ENCODE peak calls at places on chromosomes 12 and 14, in eight cellular contexts. T is K562, P is pancreas, Z is stomach, I is fibroblast of pulmonary artery, R is adrenal gland, O is WTC11, H is left lung. S is an unnamed sample.

GRCh38 chr14:32129124-32129523 is 52.0 kb downstream of the ARHGAP5 start:
- DNase-seq in P (no peak), R (no peak), I (peak), Z (no peak), H (no peak), T (no peak), O (no peak), S (no peak)

GRCh38 chr14:87600236-87600635 is 392.7 kb downstream of the GALC start:
- DNase-seq in O (no peak), R (no peak), H (no peak), P (no peak), T (no peak), I (no peak), Z (no peak), S (no peak)

GRCh38 chr12:49627752-49628360 is 4.5 kb downstream of the PRPF40B start:
- DNase-seq in Z (no peak), H (no peak), P (no peak), O (no peak), I (peak), T (no peak), R (no peak), S (no peak)

GRCh38 chr14:22296722-22297121 is 292.3 kb downstream of the DAD1 start:
- DNase-seq in R (no peak), H (no peak), T (no peak), O (no peak), P (no peak), Z (no peak), I (peak), S (no peak)

GRCh38 chr12:7113389-7113871 is 4.4 kb upstream of the C1RL start:
- DNase-seq in Z (no peak), I (peak), R (no peak), T (peak), O (no peak), H (peak), P (no peak), S (no peak)

GRCh38 chr14:105272623-105273022 is 24.3 kb downstream of the BTBD6 start:
- DNase-seq in R (no peak), H (no peak), I (no peak), Z (no peak), P (no peak), O (no peak), T (no peak), S (no peak)

GRCh38 chr12:29902043-29902442 is 118.3 kb upstream of the TMTC1 start:
- DNase-seq in O (no peak), P (no peak), R (no peak), Z (no peak), H (no peak), I (no peak), T (no peak), S (no peak)

GRCh38 chr12:116050266-116050665 is 227.2 kb downstream of the MED13L start:
- DNase-seq in P (no peak), O (no peak), R (no peak), T (no peak), Z (no peak), I (no peak), H (no peak), S (no peak)

GRCh38 chr14:89270439-89271227 is 146.4 kb downstream of the FOXN3 start:
- DNase-seq in R (no peak), T (no peak), P (peak), H (peak), I (no peak), Z (peak), O (no peak), S (no peak)

GRCh38 chr12:67377541-67377940 is 108.4 kb downstream of the CAND1 start:
- DNase-seq in I (no peak), O (no peak), Z (no peak), R (no peak), T (no peak), P (no peak), H (no peak), S (no peak)

GRCh38 chr12:98418357-98419075 is 96.9 kb upstream of the TMPO start:
- DNase-seq in P (peak), T (peak), R (peak), I (peak), Z (peak), O (peak), H (peak), S (no peak)

GRCh38 chr14:51860164-51860835 is at the start of gene GNG2:
- DNase-seq in I (peak), Z (peak), H (peak), T (no peak), O (peak), R (peak), P (peak), S (peak)

GRCh38 chr14:67856806-67857205 is 37.2 kb downstream of the RAD51B start:
- DNase-seq in P (no peak), T (no peak), I (no peak), Z (no peak), H (no peak), O (no peak), R (no peak), S (no peak)

GRCh38 chr12:21912318-21912717 is 28.9 kb downstream of the ABCC9 start:
- DNase-seq in I (no peak), H (no peak), Z (no peak), R (no peak), O (no peak), P (no peak), T (no peak), S (no peak)

GRCh38 chr12:2431810-2432209 is 363.0 kb upstream of the FKBP4 start:
- DNase-seq in O (no peak), R (peak), P (no peak), Z (no peak), H (no peak), I (no peak), T (no peak), S (no peak)

GRCh38 chr14:60649815-60650381 is 621 bp upstream of the SIX1 start:
- DNase-seq in R (no peak), P (no peak), I (no peak), Z (no peak), H (no peak), T (no peak), O (peak), S (no peak)

GRCh38 chr14:97456958-97457357 is 659.8 kb downstream of the VRK1 start:
- DNase-seq in H (no peak), Z (no peak), O (no peak), T (no peak), P (no peak), R (no peak), I (no peak), S (no peak)

GRCh38 chr14:70069186-70069585 is 119.6 kb downstream of the SLC8A3 start:
- DNase-seq in I (no peak), O (no peak), Z (no peak), R (no peak), T (no peak), H (no peak), P (no peak), S (no peak)

GRCh38 chr12:77010637-77011548 is 54.5 kb downstream of the E2F7 start:
- DNase-seq in I (peak), H (peak), Z (peak), O (peak), P (peak), R (peak), T (peak), S (peak)

GRCh38 chr12:132321321-132322118 is 7.9 kb downstream of the GALNT9 start:
- DNase-seq in R (no peak), T (no peak), Z (no peak), P (no peak), O (no peak), H (no peak), I (no peak), S (no peak)

GRCh38 chr12:102329883-102330282 is 132.2 kb upstream of the PMCH start:
- DNase-seq in I (no peak), H (no peak), R (no peak), Z (no peak), P (no peak), O (no peak), T (no peak), S (no peak)

GRCh38 chr14:77529963-77530362 is 31.3 kb upstream of the ISM2 start:
- DNase-seq in R (no peak), O (no peak), T (no peak), H (no peak), I (peak), P (no peak), Z (no peak), S (no peak)

GRCh38 chr14:51609251-51609986 is 42.3 kb upstream of the FRMD6 start:
- DNase-seq in R (no peak), Z (no peak), H (no peak), P (no peak), I (no peak), O (no peak), T (no peak), S (no peak)

GRCh38 chr14:71625175-71625574 is 307.1 kb upstream of the RGS6 start:
- DNase-seq in Z (no peak), H (no peak), R (no peak), P (no peak), O (no peak), I (no peak), T (no peak), S (no peak)

GRCh38 chr14:46036099-46036498 is 615.5 kb downstream of the RPL10L start:
- DNase-seq in P (no peak), Z (no peak), O (no peak), I (no peak), R (no peak), H (no peak), T (no peak), S (no peak)

GRCh38 chr14:75427126-75427481 is 718 bp upstream of the JDP2 start:
- DNase-seq in Z (no peak), T (no peak), I (no peak), R (no peak), O (no peak), H (peak), P (no peak), S (no peak)

GRCh38 chr14:55077155-55077554 is 25.7 kb downstream of the MAPK1IP1L start:
- DNase-seq in R (no peak), T (no peak), H (no peak), Z (peak), P (no peak), I (peak), O (no peak), S (no peak)

GRCh38 chr12:54195736-54196347 is 7.1 kb upstream of the SMUG1 start:
- DNase-seq in O (no peak), T (peak), P (no peak), I (peak), R (peak), Z (no peak), H (peak), S (no peak)

GRCh38 chr14:23078692-23079116 is 16.2 kb downstream of the ACIN1 start:
- DNase-seq in R (peak), Z (peak), P (peak), T (peak), I (peak), O (no peak), H (peak), S (no peak)

GRCh38 chr14:66008631-66009030 is 477.5 kb upstream of the CCDC196 start:
- DNase-seq in P (no peak), Z (no peak), R (no peak), O (no peak), H (no peak), T (no peak), I (no peak), S (no peak)

GRCh38 chr14:100867631-100868315 is 35.7 kb downstream of the RTL1 start:
- DNase-seq in H (peak), O (no peak), Z (no peak), T (no peak), R (no peak), P (no peak), I (no peak), S (no peak)

GRCh38 chr12:57940052-57940914 is 1.1 kb upstream of the ATP23 start:
- DNase-seq in R (no peak), I (no peak), O (no peak), P (no peak), Z (no peak), T (peak), H (no peak), S (no peak)

GRCh38 chr12:65074932-65075331 is 46.2 kb downstream of the WIF1 start:
- DNase-seq in P (no peak), R (no peak), Z (no peak), O (no peak), I (no peak), H (no peak), T (no peak), S (no peak)
- TF ChIP-seq CTCF in P (no peak), R (no peak), Z (no peak), O (no peak), I (no peak), H (no peak), T (no peak), S (no peak)

GRCh38 chr14:59215757-59216156 is 27.3 kb downstream of the DAAM1 start:
- DNase-seq in H (no peak), I (no peak), Z (no peak), O (no peak), R (no peak), P (no peak), T (no peak), S (no peak)
- TF ChIP-seq CTCF in H (no peak), I (no peak), Z (no peak), O (no peak), R (no peak), P (no peak), T (no peak), S (no peak)

GRCh38 chr12:24964342-24964741 is 15.4 kb upstream of the BCAT1 start:
- DNase-seq in T (no peak), I (no peak), Z (no peak), O (no peak), R (no peak), H (no peak), P (no peak), S (no peak)

GRCh38 chr12:24955853-24956252 is 7.0 kb upstream of the BCAT1 start:
- DNase-seq in O (peak), H (no peak), I (no peak), R (no peak), T (no peak), Z (no peak), P (no peak), S (no peak)

GRCh38 chr12:24955389-24955788 is 6.5 kb upstream of the BCAT1 start:
- DNase-seq in H (no peak), I (no peak), Z (no peak), T (no peak), P (no peak), O (no peak), R (no peak), S (no peak)

GRCh38 chr12:24960222-24960855 is 11.4 kb upstream of the BCAT1 start:
- DNase-seq in T (peak), P (peak), R (peak), I (peak), O (peak), Z (no peak), H (no peak), S (no peak)
- TF ChIP-seq CTCF in T (peak), P (peak), R (peak), I (peak), O (no peak), Z (peak), H (peak), S (peak)

DNA sequence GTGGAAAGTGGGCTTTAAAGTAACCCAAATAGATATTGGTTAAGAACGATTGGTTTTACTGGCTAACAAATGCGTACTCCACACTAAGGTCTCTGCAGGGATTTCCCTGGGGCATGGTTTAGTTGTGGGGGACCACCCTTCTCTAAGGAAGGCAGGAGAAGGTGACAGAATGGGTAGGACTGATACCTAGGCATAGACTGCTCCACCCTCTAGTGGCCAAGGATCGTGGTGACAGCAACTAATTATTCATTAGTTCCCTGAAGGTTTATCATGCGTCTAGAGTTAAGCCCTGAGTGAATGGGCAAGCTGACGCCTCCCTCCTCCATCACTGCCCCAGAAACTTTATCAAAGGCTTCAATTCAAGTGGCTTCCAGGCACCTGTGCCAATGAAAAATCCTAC is 9.1 kb downstream of the FAM181A start:
- DNase-seq in O (peak), R (no peak), Z (no peak), H (no peak), P (no peak), I (no peak), T (peak), S (no peak)
- TF ChIP-seq CTCF in O (peak), R (no peak), Z (peak), H (peak), P (no peak), I (peak), T (peak), S (peak)

DNA sequence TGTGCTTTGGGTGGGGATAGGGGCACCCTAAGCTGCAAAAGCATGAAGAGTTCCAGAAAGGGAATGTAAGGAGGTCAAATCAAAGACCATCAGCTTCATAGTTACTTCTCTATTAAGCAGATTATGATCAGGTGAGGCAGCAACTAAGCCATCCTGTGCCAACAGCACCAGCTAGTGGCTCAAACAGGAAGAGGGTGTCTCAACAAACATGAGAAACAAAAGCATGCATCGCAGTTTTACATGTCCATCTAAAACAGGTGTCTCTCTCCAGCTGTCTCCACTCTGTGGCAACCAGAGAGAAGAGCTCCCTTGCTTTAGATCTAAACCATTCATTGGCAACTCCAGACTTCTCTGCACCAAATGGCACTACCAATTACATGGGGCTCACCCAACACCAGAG is 52.9 kb downstream of the ACTN1 start:
- DNase-seq in Z (no peak), H (no peak), R (no peak), O (no peak), I (peak), P (no peak), T (no peak), S (no peak)
- TF ChIP-seq CTCF in Z (no peak), H (no peak), R (no peak), O (no peak), I (peak), P (no peak), T (no peak), S (peak)